ENCODE peak calls at places on chromosome 12, in six cellular contexts. I is AG10803, Q is prostate gland, K is GM13976, N is foreskin keratinocyte, L is dorsolateral prefrontal cortex. W is an unnamed sample.

GRCh38 chr12:100026241-100026640 is 41.5 kb upstream of the ANKS1B start:
- DNase-seq in Q (no peak), K (no peak), I (no peak), L (no peak), N (no peak), W (no peak)

GRCh38 chr12:106255493-106255892 is 7.7 kb upstream of the CKAP4 start:
- DNase-seq in N (no peak), K (no peak), Q (no peak), I (no peak), L (no peak), W (no peak)

GRCh38 chr12:102740157-102741032 is 176.6 kb downstream of the PAH start:
- DNase-seq in N (no peak), I (peak), K (no peak), L (no peak), Q (no peak), W (peak)

GRCh38 chr12:125633686-125634085 is 568.5 kb downstream of the AACS start:
- DNase-seq in N (no peak), L (no peak), I (no peak), Q (peak), K (no peak), W (no peak)

GRCh38 chr12:71415336-71416231 is 24.0 kb upstream of the LGR5 start:
- DNase-seq in I (peak), K (peak), N (no peak), L (no peak), Q (peak), W (peak)

GRCh38 chr12:26971963-26972362 is 33.7 kb downstream of the FGFR1OP2 start:
- DNase-seq in L (no peak), K (peak), N (no peak), I (no peak), Q (no peak), W (peak)

GRCh38 chr12:10069099-10069498 is 29.7 kb downstream of the CLEC1A start:
- DNase-seq in L (no peak), K (no peak), I (peak), N (no peak), Q (no peak), W (no peak)

GRCh38 chr12:27463826-27464554 is 17.5 kb downstream of the SMCO2 start:
- DNase-seq in I (peak), L (no peak), Q (no peak), N (no peak), K (no peak), W (no peak)

GRCh38 chr12:79689477-79690155 is 1.1 kb downstream of the PAWR start:
- DNase-seq in N (no peak), K (peak), I (peak), Q (peak), L (no peak), W (peak)

GRCh38 chr12:105252901-105253300 is 16.9 kb upstream of the APPL2 start:
- DNase-seq in I (no peak), L (no peak), N (no peak), K (no peak), Q (no peak), W (no peak)

GRCh38 chr12:18643673-18644072 is 94.1 kb downstream of the PLCZ1 start:
- DNase-seq in I (peak), N (no peak), K (no peak), L (no peak), Q (no peak), W (no peak)

GRCh38 chr12:94815450-94815849 is 165.1 kb upstream of the TMCC3 start:
- DNase-seq in Q (no peak), L (no peak), K (no peak), I (no peak), N (no peak), W (no peak)

GRCh38 chr12:94571556-94571955 is 78.8 kb downstream of the TMCC3 start:
- DNase-seq in N (no peak), K (no peak), Q (no peak), I (no peak), L (no peak), W (no peak)

GRCh38 chr12:104761091-104761490 is 197.0 kb downstream of the SLC41A2 start:
- DNase-seq in K (peak), Q (no peak), I (no peak), N (no peak), L (no peak), W (no peak)

GRCh38 chr12:54350743-54351142 is 13.5 kb downstream of the GPR84 start:
- DNase-seq in K (no peak), Q (no peak), L (no peak), I (no peak), N (no peak), W (no peak)

GRCh38 chr12:3988519-3989217 is 115.5 kb upstream of the PARP11 start:
- DNase-seq in I (no peak), N (no peak), K (peak), Q (no peak), L (no peak), W (peak)

GRCh38 chr12:34354239-34355200 is 332.2 kb downstream of the ALG10 start:
- DNase-seq in K (no peak), Q (no peak), L (no peak), I (no peak), N (no peak), W (no peak)

GRCh38 chr12:53344824-53345485 is 8.8 kb upstream of the SP7 start:
- DNase-seq in L (peak), I (peak), N (no peak), Q (peak), K (peak), W (peak)

GRCh38 chr12:117850048-117850447 is 118.7 kb downstream of the KSR2 start:
- DNase-seq in L (no peak), K (peak), N (no peak), Q (peak), I (peak), W (peak)

GRCh38 chr12:96233168-96233567 is 39.0 kb downstream of the ELK3 start:
- DNase-seq in I (no peak), L (no peak), N (no peak), Q (no peak), K (no peak), W (no peak)

GRCh38 chr12:79925492-79925891 is 9.4 kb downstream of the PPP1R12A start:
- DNase-seq in N (no peak), L (no peak), I (no peak), Q (no peak), K (no peak), W (no peak)

GRCh38 chr12:93484315-93484981 is 17.1 kb downstream of the MRPL42 start:
- DNase-seq in N (no peak), K (no peak), I (peak), Q (no peak), L (no peak), W (no peak)

GRCh38 chr12:112112423-112113132 is 4.0 kb upstream of the NAA25 start:
- DNase-seq in K (no peak), Q (peak), I (no peak), L (no peak), N (peak), W (no peak)

GRCh38 chr12:62438098-62438692 is 28.4 kb upstream of the MON2 start:
- DNase-seq in I (peak), L (peak), K (peak), N (no peak), Q (peak), W (peak)

GRCh38 chr12:76863005-76863670 is 15.7 kb downstream of the CSRP2 start:
- DNase-seq in K (no peak), L (no peak), Q (no peak), I (peak), N (no peak), W (no peak)

GRCh38 chr12:22105542-22105941 is 59.5 kb downstream of the CMAS start:
- DNase-seq in I (no peak), N (no peak), K (no peak), Q (no peak), L (no peak), W (no peak)

GRCh38 chr12:20212658-20213387 is 155.5 kb upstream of the PDE3A start:
- DNase-seq in L (peak), Q (peak), N (peak), I (peak), K (no peak), W (no peak)

GRCh38 chr12:46354111-46354798 is 18.3 kb downstream of the SLC38A2 start:
- DNase-seq in N (no peak), Q (no peak), K (peak), I (no peak), L (no peak), W (no peak)

GRCh38 chr12:52242442-52243263 is 9.6 kb downstream of the KRT7 start:
- DNase-seq in N (no peak), I (no peak), K (peak), Q (no peak), L (no peak), W (no peak)

GRCh38 chr12:25960926-25961325 is 2.4 kb downstream of the RASSF8 start:
- DNase-seq in Q (no peak), L (no peak), K (no peak), N (no peak), I (no peak), W (no peak)

GRCh38 chr12:4301932-4302501 is 19.0 kb upstream of the TIGAR start:
- DNase-seq in L (no peak), Q (no peak), N (no peak), I (no peak), K (no peak), W (no peak)

GRCh38 chr12:65594373-65594772 is 229.9 kb upstream of the HMGA2 start:
- DNase-seq in Q (no peak), K (no peak), N (no peak), I (peak), L (no peak), W (no peak)

GRCh38 chr12:115374480-115375187 is 690.7 kb upstream of the TBX3 start:
- DNase-seq in L (no peak), Q (no peak), N (peak), I (no peak), K (peak), W (peak)

GRCh38 chr12:12714276-12715001 is 2.7 kb upstream of the CDKN1B start:
- DNase-seq in I (no peak), Q (peak), L (peak), K (no peak), N (no peak), W (peak)
- TF ChIP-seq CTCF in I (peak), Q (no peak), L (peak), K (peak), N (peak), W (peak)

GRCh38 chr12:109387425-109388166 is 39.9 kb downstream of the MYO1H start:
- DNase-seq in K (peak), I (peak), N (no peak), Q (no peak), L (no peak), W (peak)
- TF ChIP-seq CTCF in K (peak), I (peak), N (peak), Q (no peak), L (peak), W (peak)

GRCh38 chr12:30345735-30346445 is 349.8 kb downstream of the IPO8 start:
- DNase-seq in K (no peak), I (no peak), L (no peak), N (no peak), Q (no peak), W (no peak)
- TF ChIP-seq CTCF in K (no peak), I (no peak), L (no peak), N (no peak), Q (no peak), W (no peak)

GRCh38 chr12:113604666-113605065 is 133.0 kb upstream of the LHX5 start:
- DNase-seq in N (no peak), L (no peak), I (no peak), K (no peak), Q (no peak), W (no peak)

GRCh38 chr12:113601656-113602263 is 130.1 kb upstream of the LHX5 start:
- DNase-seq in N (no peak), Q (no peak), I (no peak), K (no peak), L (no peak), W (no peak)

GRCh38 chr12:113594967-113595366 is 123.3 kb upstream of the LHX5 start:
- DNase-seq in L (no peak), K (no peak), N (no peak), I (no peak), Q (no peak), W (no peak)

GRCh38 chr12:113598815-113599406 is 127.2 kb upstream of the LHX5 start:
- DNase-seq in K (no peak), I (no peak), Q (no peak), N (no peak), L (no peak), W (no peak)
- TF ChIP-seq CTCF in K (no peak), I (no peak), Q (no peak), N (no peak), L (no peak), W (no peak)

DNA sequence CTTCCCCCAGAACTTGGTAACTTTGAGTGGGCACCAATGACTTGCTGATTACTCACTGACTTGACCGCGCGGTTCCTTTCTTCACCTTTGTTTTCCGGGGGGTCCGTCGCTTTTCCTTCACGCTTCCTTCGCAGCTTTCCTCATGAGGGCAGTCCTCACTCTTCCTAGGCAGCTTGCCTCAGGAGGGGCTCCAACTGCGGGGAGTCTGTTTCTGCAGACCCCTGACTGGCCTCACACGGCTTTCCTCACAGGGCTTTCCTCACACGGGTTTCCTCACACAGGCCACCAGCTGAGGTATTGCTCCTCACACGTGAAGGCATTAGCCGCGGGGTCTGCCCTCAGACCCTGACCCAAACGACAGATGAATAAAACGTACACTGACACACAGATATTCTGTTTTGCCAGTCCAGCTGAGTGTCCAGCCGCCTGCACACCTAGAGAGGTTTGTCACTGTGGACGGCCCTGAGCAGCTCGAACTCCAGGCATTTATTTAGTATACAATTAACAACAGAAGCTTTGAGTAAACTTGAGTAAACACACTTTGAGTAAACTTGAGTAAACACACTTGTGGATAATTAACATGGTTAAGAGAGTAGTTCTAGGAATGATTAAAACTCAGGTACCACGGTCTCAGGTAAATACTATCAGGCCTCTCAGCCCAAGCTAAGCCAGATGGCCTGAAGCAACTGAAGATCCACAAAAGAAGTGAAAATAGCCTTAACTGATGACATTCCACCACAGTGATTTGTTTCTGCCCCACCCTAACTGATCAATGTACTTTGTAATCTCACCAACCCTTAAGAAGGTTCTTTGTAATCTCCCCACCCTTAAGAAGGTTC is 16.1 kb upstream of the LYZ start:
- DNase-seq in N (no peak), Q (no peak), L (no peak), K (no peak), I (no peak), W (no peak)
- TF ChIP-seq CTCF in N (no peak), Q (no peak), L (no peak), K (no peak), I (no peak), W (no peak)